ENCODE peak calls at places on chromosome 5, in five cellular contexts. H, O, N, K and J are unnamed samples.

GRCh38 chr5:146659961-146660360 is 144.0 kb upstream of the GPR151 start:
- DNase-seq in K (no peak), O (no peak), H (no peak), N (no peak), J (no peak)

GRCh38 chr5:153496835-153497234 is 6.4 kb downstream of the GRIA1 start:
- DNase-seq in O (no peak), H (no peak), N (peak), K (no peak), J (no peak)

GRCh38 chr5:7382588-7382987 is 13.3 kb upstream of the ADCY2 start:
- DNase-seq in K (no peak), N (no peak), O (no peak), H (no peak), J (no peak)

GRCh38 chr5:66864240-66864884 is 268.2 kb downstream of the MAST4 start:
- DNase-seq in O (no peak), N (peak), K (no peak), H (no peak), J (no peak)

GRCh38 chr5:123719004-123719403 is 207.0 kb downstream of the CSNK1G3 start:
- DNase-seq in K (no peak), H (no peak), O (no peak), N (peak), J (no peak)

GRCh38 chr5:163104496-163104895 is 332.9 kb upstream of the CCNG1 start:
- DNase-seq in O (no peak), N (no peak), K (no peak), H (no peak), J (peak)

GRCh38 chr5:113059232-113059805 is 82.7 kb downstream of the DCP2 start:
- DNase-seq in N (peak), H (no peak), O (peak), K (no peak), J (no peak)

GRCh38 chr5:35657877-35658276 is 40.2 kb downstream of the SPEF2 start:
- DNase-seq in H (no peak), O (no peak), K (no peak), N (no peak), J (no peak)

GRCh38 chr5:172891716-172892421 is 57.8 kb downstream of the ERGIC1 start:
- DNase-seq in H (peak), O (no peak), K (peak), N (no peak), J (peak)

DNA sequence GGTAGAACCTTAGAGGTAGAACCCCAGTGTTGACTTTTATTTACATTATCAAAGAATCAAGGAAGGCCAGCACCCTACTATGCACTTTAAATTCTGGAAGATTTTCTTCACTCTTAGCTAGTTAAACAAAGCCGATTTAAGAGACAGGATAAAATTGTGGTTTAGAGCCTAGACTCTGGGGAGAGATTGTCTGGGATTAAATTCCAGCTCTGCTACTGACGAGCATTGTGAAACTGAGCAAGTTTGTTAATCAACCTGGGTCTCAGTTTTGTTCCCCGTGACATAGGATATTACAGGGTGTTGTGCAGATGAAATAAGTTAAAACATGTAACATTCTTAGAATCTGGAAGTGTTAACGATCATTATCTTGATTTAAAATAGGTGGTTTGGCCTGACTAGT is 83.5 kb downstream of the FEM1C start:
- DNase-seq in H (no peak), N (no peak), O (no peak), K (no peak), J (no peak)
- H3K4me3 ChIP-seq in H (no peak), N (no peak), O (no peak), K (no peak), J (no peak)

DNA sequence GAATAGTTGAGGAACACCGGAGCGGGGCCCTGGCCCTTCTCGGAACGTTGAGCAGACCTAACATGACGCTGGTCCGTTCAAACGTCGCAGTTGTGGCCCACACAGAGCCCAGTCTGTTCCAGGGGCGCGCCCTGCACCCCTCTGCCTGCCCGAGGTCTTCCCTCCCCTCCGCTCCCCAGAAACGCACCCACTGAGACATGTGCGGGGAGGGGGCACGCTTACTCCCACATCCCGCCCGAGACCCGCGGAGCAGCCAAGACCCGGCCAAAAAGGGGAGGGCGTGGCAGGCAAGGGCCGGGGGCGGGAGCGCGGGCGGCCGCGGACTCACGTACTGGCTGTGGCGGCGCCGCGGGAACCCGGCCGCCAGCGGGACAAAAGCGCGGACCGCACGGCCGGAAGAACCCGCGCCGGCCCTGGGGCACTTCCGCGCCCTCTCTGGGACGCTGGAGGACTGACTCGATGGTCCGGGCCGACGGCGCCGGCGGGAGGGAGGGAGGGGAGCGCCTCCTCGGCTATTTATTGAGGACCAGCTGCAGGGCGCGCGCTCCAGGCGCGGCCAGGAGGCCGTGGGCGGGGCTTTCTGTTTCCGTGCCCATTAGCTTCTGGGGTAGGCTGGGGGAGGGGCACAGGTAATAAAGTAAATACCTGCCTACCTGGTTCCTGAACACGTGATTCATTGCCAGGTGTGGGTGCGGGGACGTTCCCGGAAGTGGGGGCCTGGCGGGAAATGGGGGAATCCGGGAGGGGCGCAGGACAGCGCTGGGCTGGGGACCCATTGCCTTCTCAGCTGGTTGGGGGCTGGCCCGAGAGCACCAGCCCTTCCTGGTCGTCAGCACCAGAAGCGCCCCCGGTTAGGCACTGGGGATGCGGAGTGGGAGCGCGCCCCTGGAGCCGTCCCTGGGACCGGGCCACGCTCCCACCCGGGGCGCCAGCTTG is at the start of gene ZFP62:
- DNase-seq in N (peak), H (peak), K (peak), O (peak), J (peak)
- TF ChIP-seq POLR2A in N (peak), H (peak), K (no peak), O (peak), J (peak)

GRCh38 chr5:156819967-156820581 is 30.0 kb upstream of the PPP1R2B start:
- DNase-seq in H (no peak), N (no peak), O (no peak), K (no peak), J (no peak)
- TF ChIP-seq CTCF in H (no peak), N (no peak), O (no peak), K (no peak), J (no peak)

GRCh38 chr5:89968870-89969472 is 440.6 kb downstream of the CETN3 start:
- DNase-seq in N (no peak), K (no peak), O (peak), H (no peak), J (no peak)
- H3K4me3 ChIP-seq in N (no peak), K (no peak), O (no peak), H (no peak), J (no peak)